ENCODE peak calls at places on chromosomes 11 and 22, in eight cellular contexts. One of them, this sample, is unnamed.

GRCh38 chr22:29916007-29916544 is 33.1 kb downstream of the MTMR3 start:
- DNase-seq in stomach: no peak
- DNase-seq in breast epithelium: no peak
- DNase-seq in H1: no peak
- DNase-seq in transverse colon: no peak
- DNase-seq in HCT116: no peak
- DNase-seq in GM12878: no peak
- DNase-seq in K562: no peak
- DNase-seq in this sample: no peak

GRCh38 chr11:130179396-130180306 is 20.1 kb downstream of the ST14 start:
- DNase-seq in stomach: no peak
- DNase-seq in breast epithelium: no peak
- DNase-seq in H1: no peak
- DNase-seq in transverse colon: peak
- DNase-seq in HCT116: no peak
- DNase-seq in GM12878: no peak
- DNase-seq in K562: no peak
- DNase-seq in this sample: no peak

GRCh38 chr22:45318168-45318557 is 8.4 kb downstream of the FAM118A start:
- DNase-seq in stomach: peak
- DNase-seq in breast epithelium: peak
- DNase-seq in H1: no peak
- DNase-seq in transverse colon: peak
- DNase-seq in HCT116: no peak
- DNase-seq in GM12878: peak
- DNase-seq in K562: peak
- DNase-seq in this sample: peak

GRCh38 chr22:49573109-49573765 is 254.4 kb downstream of the BRD1 start:
- DNase-seq in stomach: peak
- DNase-seq in breast epithelium: no peak
- DNase-seq in H1: no peak
- DNase-seq in transverse colon: peak
- DNase-seq in HCT116: no peak
- DNase-seq in GM12878: no peak
- DNase-seq in K562: no peak
- DNase-seq in this sample: no peak

GRCh38 chr11:118152552-118153471 is at the start of gene SCN4B:
- DNase-seq in stomach: peak
- DNase-seq in breast epithelium: no peak
- DNase-seq in H1: peak
- DNase-seq in transverse colon: peak
- DNase-seq in HCT116: no peak
- DNase-seq in GM12878: no peak
- DNase-seq in K562: peak
- DNase-seq in this sample: no peak

GRCh38 chr11:63858628-63859550 is 20.0 kb downstream of the MARK2 start:
- DNase-seq in stomach: peak
- DNase-seq in breast epithelium: peak
- DNase-seq in H1: no peak
- DNase-seq in transverse colon: peak
- DNase-seq in HCT116: no peak
- DNase-seq in GM12878: no peak
- DNase-seq in K562: no peak
- DNase-seq in this sample: no peak

GRCh38 chr11:107856180-107856980 is 2.2 kb downstream of the SLC35F2 start:
- DNase-seq in stomach: no peak
- DNase-seq in breast epithelium: no peak
- DNase-seq in H1: no peak
- DNase-seq in transverse colon: peak
- DNase-seq in HCT116: peak
- DNase-seq in GM12878: no peak
- DNase-seq in K562: no peak
- DNase-seq in this sample: no peak

GRCh38 chr11:17387811-17388210 is 648 bp downstream of the KCNJ11 start:
- DNase-seq in stomach: no peak
- DNase-seq in breast epithelium: no peak
- DNase-seq in H1: no peak
- DNase-seq in transverse colon: no peak
- DNase-seq in HCT116: no peak
- DNase-seq in GM12878: no peak
- DNase-seq in K562: no peak
- DNase-seq in this sample: no peak

GRCh38 chr11:95863486-95864140 is 60.3 kb downstream of the MTMR2 start:
- DNase-seq in stomach: no peak
- DNase-seq in breast epithelium: no peak
- DNase-seq in H1: no peak
- DNase-seq in transverse colon: no peak
- DNase-seq in HCT116: no peak
- DNase-seq in GM12878: no peak
- DNase-seq in K562: no peak
- DNase-seq in this sample: no peak

GRCh38 chr22:23984430-23984829 is 4.5 kb downstream of the GSTT2 start:
- DNase-seq in stomach: no peak
- DNase-seq in breast epithelium: no peak
- DNase-seq in H1: peak
- DNase-seq in transverse colon: no peak
- DNase-seq in HCT116: peak
- DNase-seq in GM12878: no peak
- DNase-seq in K562: no peak
- DNase-seq in this sample: no peak

GRCh38 chr11:1889527-1889930 is 2.2 kb downstream of the PRR33 start:
- DNase-seq in stomach: no peak
- DNase-seq in breast epithelium: no peak
- DNase-seq in H1: no peak
- DNase-seq in transverse colon: no peak
- DNase-seq in HCT116: no peak
- DNase-seq in GM12878: no peak
- DNase-seq in K562: no peak
- DNase-seq in this sample: peak

GRCh38 chr11:16862733-16863132 is 124.3 kb downstream of the C11orf58 start:
- DNase-seq in stomach: no peak
- DNase-seq in breast epithelium: no peak
- DNase-seq in H1: no peak
- DNase-seq in transverse colon: no peak
- DNase-seq in HCT116: no peak
- DNase-seq in GM12878: no peak
- DNase-seq in K562: no peak
- DNase-seq in this sample: no peak

GRCh38 chr22:27526851-27527250 is 274.7 kb downstream of the MN1 start:
- DNase-seq in stomach: no peak
- DNase-seq in breast epithelium: no peak
- DNase-seq in H1: no peak
- DNase-seq in transverse colon: no peak
- DNase-seq in HCT116: no peak
- DNase-seq in GM12878: no peak
- DNase-seq in K562: no peak
- DNase-seq in this sample: no peak

GRCh38 chr11:413120-414081 is 1.4 kb downstream of the SIGIRR start:
- DNase-seq in stomach: no peak
- DNase-seq in breast epithelium: no peak
- DNase-seq in H1: peak
- DNase-seq in transverse colon: peak
- DNase-seq in HCT116: no peak
- DNase-seq in GM12878: no peak
- DNase-seq in K562: no peak
- DNase-seq in this sample: no peak

GRCh38 chr22:36201630-36202312 is at the start of gene APOL4:
- DNase-seq in stomach: peak
- DNase-seq in breast epithelium: peak
- DNase-seq in H1: no peak
- DNase-seq in transverse colon: peak
- DNase-seq in HCT116: no peak
- DNase-seq in GM12878: no peak
- DNase-seq in K562: peak
- DNase-seq in this sample: no peak
- TF ChIP-seq POLR2A in stomach: no peak
- TF ChIP-seq POLR2A in breast epithelium: no peak
- TF ChIP-seq POLR2A in H1: no peak
- TF ChIP-seq POLR2A in transverse colon: peak
- TF ChIP-seq POLR2A in HCT116: no peak
- TF ChIP-seq POLR2A in GM12878: no peak
- TF ChIP-seq POLR2A in K562: peak
- TF ChIP-seq POLR2A in this sample: no peak

DNA sequence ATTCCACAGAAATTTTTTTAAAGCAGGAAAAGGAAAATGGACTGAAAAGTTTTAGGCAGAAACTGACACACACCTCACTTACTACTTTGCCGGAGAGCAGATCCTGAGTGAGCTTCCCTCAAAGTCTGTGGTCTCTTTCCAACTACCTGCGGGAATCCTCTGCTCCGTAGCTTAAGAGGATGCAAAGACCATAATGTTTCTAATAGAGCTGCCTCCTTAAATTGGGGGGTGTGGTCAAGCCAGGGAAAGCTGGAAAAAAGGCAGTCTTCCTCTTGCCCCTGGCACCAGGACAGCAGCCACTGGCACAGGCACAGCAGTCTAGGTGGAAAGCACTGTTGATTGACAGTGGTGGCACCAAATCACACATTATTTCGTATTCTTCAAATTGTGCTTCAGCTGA is at the start of gene ETS1:
- DNase-seq in stomach: peak
- DNase-seq in breast epithelium: no peak
- DNase-seq in H1: no peak
- DNase-seq in transverse colon: no peak
- DNase-seq in HCT116: no peak
- DNase-seq in GM12878: no peak
- DNase-seq in K562: no peak
- DNase-seq in this sample: no peak
- TF ChIP-seq POLR2AphosphoS5 in stomach: no peak
- TF ChIP-seq POLR2AphosphoS5 in breast epithelium: no peak
- TF ChIP-seq POLR2AphosphoS5 in H1: peak
- TF ChIP-seq POLR2AphosphoS5 in transverse colon: no peak
- TF ChIP-seq POLR2AphosphoS5 in HCT116: no peak
- TF ChIP-seq POLR2AphosphoS5 in GM12878: no peak
- TF ChIP-seq POLR2AphosphoS5 in K562: no peak
- TF ChIP-seq POLR2AphosphoS5 in this sample: no peak

GRCh38 chr11:102451693-102452460 is 688 bp downstream of the TMEM123 start:
- DNase-seq in stomach: peak
- DNase-seq in breast epithelium: peak
- DNase-seq in H1: peak
- DNase-seq in transverse colon: peak
- DNase-seq in HCT116: no peak
- DNase-seq in GM12878: no peak
- DNase-seq in K562: peak
- DNase-seq in this sample: peak
- TF ChIP-seq POLR2A in stomach: no peak
- TF ChIP-seq POLR2A in breast epithelium: no peak
- TF ChIP-seq POLR2A in H1: no peak
- TF ChIP-seq POLR2A in transverse colon: peak
- TF ChIP-seq POLR2A in HCT116: no peak
- TF ChIP-seq POLR2A in GM12878: peak
- TF ChIP-seq POLR2A in K562: no peak
- TF ChIP-seq POLR2A in this sample: peak

GRCh38 chr22:35567214-35567792 is 26.7 kb downstream of the RASD2 start:
- DNase-seq in stomach: no peak
- DNase-seq in breast epithelium: no peak
- DNase-seq in H1: no peak
- DNase-seq in transverse colon: no peak
- DNase-seq in HCT116: no peak
- DNase-seq in GM12878: no peak
- DNase-seq in K562: no peak
- DNase-seq in this sample: no peak
- TF ChIP-seq POLR2AphosphoS5 in stomach: no peak
- TF ChIP-seq POLR2AphosphoS5 in breast epithelium: no peak
- TF ChIP-seq POLR2AphosphoS5 in H1: no peak
- TF ChIP-seq POLR2AphosphoS5 in transverse colon: no peak
- TF ChIP-seq POLR2AphosphoS5 in HCT116: no peak
- TF ChIP-seq POLR2AphosphoS5 in GM12878: no peak
- TF ChIP-seq POLR2AphosphoS5 in K562: no peak
- TF ChIP-seq POLR2AphosphoS5 in this sample: no peak

GRCh38 chr11:116775975-116776374 is 3.2 kb upstream of the BUD13 start:
- DNase-seq in stomach: no peak
- DNase-seq in breast epithelium: no peak
- DNase-seq in H1: no peak
- DNase-seq in transverse colon: no peak
- DNase-seq in HCT116: no peak
- DNase-seq in GM12878: no peak
- DNase-seq in K562: no peak
- DNase-seq in this sample: no peak

GRCh38 chr11:116773203-116774112 is 671 bp upstream of the BUD13 start:
- DNase-seq in stomach: no peak
- DNase-seq in breast epithelium: no peak
- DNase-seq in H1: no peak
- DNase-seq in transverse colon: no peak
- DNase-seq in HCT116: no peak
- DNase-seq in GM12878: no peak
- DNase-seq in K562: no peak
- DNase-seq in this sample: no peak

GRCh38 chr11:116771935-116772334 is 852 bp downstream of the BUD13 start:
- DNase-seq in stomach: no peak
- DNase-seq in breast epithelium: no peak
- DNase-seq in H1: no peak
- DNase-seq in transverse colon: no peak
- DNase-seq in HCT116: no peak
- DNase-seq in GM12878: no peak
- DNase-seq in K562: no peak
- DNase-seq in this sample: no peak

GRCh38 chr11:116774661-116775060 is 1.9 kb upstream of the BUD13 start:
- DNase-seq in stomach: no peak
- DNase-seq in breast epithelium: no peak
- DNase-seq in H1: no peak
- DNase-seq in transverse colon: no peak
- DNase-seq in HCT116: no peak
- DNase-seq in GM12878: no peak
- DNase-seq in K562: no peak
- DNase-seq in this sample: no peak

GRCh38 chr11:116772443-116773202 is at the start of gene BUD13:
- DNase-seq in stomach: peak
- DNase-seq in breast epithelium: peak
- DNase-seq in H1: peak
- DNase-seq in transverse colon: peak
- DNase-seq in HCT116: peak
- DNase-seq in GM12878: peak
- DNase-seq in K562: peak
- DNase-seq in this sample: peak
- TF ChIP-seq POLR2A in stomach: no peak
- TF ChIP-seq POLR2A in breast epithelium: no peak
- TF ChIP-seq POLR2A in H1: peak
- TF ChIP-seq POLR2A in transverse colon: peak
- TF ChIP-seq POLR2A in HCT116: peak
- TF ChIP-seq POLR2A in GM12878: peak
- TF ChIP-seq POLR2A in K562: peak
- TF ChIP-seq POLR2A in this sample: peak

DNA sequence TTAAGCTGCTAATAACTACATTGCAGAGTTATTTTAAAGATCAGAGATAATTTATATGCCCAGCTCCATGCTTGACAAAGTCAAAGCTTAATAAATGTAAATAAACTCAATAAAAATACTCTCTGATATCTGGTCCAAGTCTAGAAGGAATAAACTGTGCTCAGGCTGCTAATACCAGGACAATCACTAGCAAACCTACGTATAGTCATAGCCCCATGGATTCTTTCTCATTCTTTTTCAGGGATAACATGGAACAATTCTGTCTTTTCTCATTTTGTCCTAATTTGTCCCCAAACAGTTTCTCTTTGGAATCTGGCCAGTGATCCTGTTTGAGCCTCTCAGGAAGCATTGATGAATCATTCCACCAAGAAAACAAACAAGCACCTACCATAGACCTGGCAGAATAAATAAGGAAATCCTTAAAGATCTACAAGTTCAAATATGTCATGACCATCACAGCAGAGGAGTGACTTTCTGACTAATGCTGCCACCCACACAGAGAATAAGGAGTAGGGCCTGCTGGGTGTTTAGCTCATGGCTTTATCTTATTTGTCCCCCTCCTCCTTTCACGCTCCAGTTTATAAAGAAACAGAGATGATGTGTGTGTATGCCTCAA is 14.1 kb upstream of the B3GNT6 start:
- DNase-seq in stomach: no peak
- DNase-seq in breast epithelium: no peak
- DNase-seq in H1: no peak
- DNase-seq in transverse colon: no peak
- DNase-seq in HCT116: peak
- DNase-seq in GM12878: no peak
- DNase-seq in K562: peak
- DNase-seq in this sample: no peak
- TF ChIP-seq POLR2AphosphoS5 in stomach: no peak
- TF ChIP-seq POLR2AphosphoS5 in breast epithelium: no peak
- TF ChIP-seq POLR2AphosphoS5 in H1: no peak
- TF ChIP-seq POLR2AphosphoS5 in transverse colon: no peak
- TF ChIP-seq POLR2AphosphoS5 in HCT116: peak
- TF ChIP-seq POLR2AphosphoS5 in GM12878: no peak
- TF ChIP-seq POLR2AphosphoS5 in K562: no peak
- TF ChIP-seq POLR2AphosphoS5 in this sample: no peak